ENCODE peak calls at places on chromosomes 6 and 20, in nine cellular contexts. N is progenitor cell of endocrine pancreas, Y is heart right ventricle, K is glutamatergic neuron, Q is left lung, E is HFF-Myc, O is AG04449, R is upper lobe of right lung, T is A549. B is an unnamed sample.

GRCh38 chr6:1705183-1705582 is 95.5 kb downstream of the FOXC1 start:
- DNase-seq in N (no peak), Y (no peak), K (no peak), Q (no peak), E (no peak), O (no peak), R (no peak), T (no peak), B (no peak)

GRCh38 chr6:157455028-157455714 is 74.2 kb downstream of the ZDHHC14 start:
- DNase-seq in N (no peak), Y (no peak), K (no peak), Q (no peak), E (no peak), O (no peak), R (no peak), T (no peak), B (no peak)

GRCh38 chr20:44748005-44748370 is 2.3 kb downstream of the KCNK15 start:
- DNase-seq in N (no peak), Y (no peak), K (no peak), Q (no peak), E (no peak), O (no peak), R (no peak), T (no peak), B (no peak)

GRCh38 chr6:43772571-43773049 is 2.6 kb downstream of the VEGFA start:
- DNase-seq in N (peak), Y (peak), K (no peak), Q (no peak), E (no peak), O (no peak), R (no peak), T (no peak), B (no peak)

GRCh38 chr20:36666181-36666740 is 20.3 kb upstream of the SLA2 start:
- DNase-seq in N (no peak), Y (no peak), K (no peak), Q (no peak), E (no peak), O (peak), R (no peak), T (no peak), B (no peak)

GRCh38 chr20:31517373-31517772 is 3.1 kb downstream of the HM13 start:
- DNase-seq in N (peak), Y (no peak), K (peak), Q (no peak), E (peak), O (no peak), R (no peak), T (peak), B (peak)

GRCh38 chr6:43984442-43985321 is 142.6 kb downstream of the MRPL14 start:
- DNase-seq in N (no peak), Y (no peak), K (no peak), Q (no peak), E (no peak), O (no peak), R (no peak), T (no peak), B (no peak)

GRCh38 chr6:4125933-4126864 is 9.2 kb downstream of the ECI2 start:
- DNase-seq in N (no peak), Y (no peak), K (no peak), Q (no peak), E (peak), O (peak), R (no peak), T (peak), B (peak)

DNA sequence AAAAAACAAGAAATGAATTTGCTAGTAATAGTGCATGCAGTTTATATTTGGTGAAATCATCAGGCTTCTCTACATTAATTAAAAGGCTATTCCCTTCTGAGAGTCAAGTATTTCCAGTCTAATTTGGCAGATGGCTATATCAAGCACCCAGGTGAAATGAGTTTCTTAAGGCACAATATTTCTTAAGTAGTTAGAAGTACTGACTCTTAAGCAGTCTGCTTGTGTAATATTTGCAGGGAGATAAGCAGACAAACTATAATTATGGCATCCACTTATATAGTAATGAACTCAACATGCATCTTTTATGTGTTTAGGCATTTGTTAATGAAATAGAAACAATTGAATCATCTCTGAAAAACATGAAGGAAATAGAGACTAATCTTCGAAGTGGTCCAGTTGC is 189.2 kb downstream of the UTRN start:
- DNase-seq in N (no peak), Y (no peak), K (no peak), Q (no peak), E (no peak), O (no peak), R (no peak), T (no peak), B (no peak)
- TF ChIP-seq CTCF in N (no peak), Y (no peak), K (no peak), Q (no peak), E (no peak), O (no peak), R (no peak), T (no peak), B (no peak)

GRCh38 chr6:26258199-26258977 is 106.6 kb upstream of the BTN3A2 start:
- DNase-seq in N (no peak), Y (no peak), K (no peak), Q (no peak), E (no peak), O (no peak), R (no peak), T (no peak), B (no peak)
- TF ChIP-seq CTCF in N (peak), Y (no peak), K (no peak), Q (no peak), E (peak), O (no peak), R (no peak), T (no peak), B (peak)

DNA sequence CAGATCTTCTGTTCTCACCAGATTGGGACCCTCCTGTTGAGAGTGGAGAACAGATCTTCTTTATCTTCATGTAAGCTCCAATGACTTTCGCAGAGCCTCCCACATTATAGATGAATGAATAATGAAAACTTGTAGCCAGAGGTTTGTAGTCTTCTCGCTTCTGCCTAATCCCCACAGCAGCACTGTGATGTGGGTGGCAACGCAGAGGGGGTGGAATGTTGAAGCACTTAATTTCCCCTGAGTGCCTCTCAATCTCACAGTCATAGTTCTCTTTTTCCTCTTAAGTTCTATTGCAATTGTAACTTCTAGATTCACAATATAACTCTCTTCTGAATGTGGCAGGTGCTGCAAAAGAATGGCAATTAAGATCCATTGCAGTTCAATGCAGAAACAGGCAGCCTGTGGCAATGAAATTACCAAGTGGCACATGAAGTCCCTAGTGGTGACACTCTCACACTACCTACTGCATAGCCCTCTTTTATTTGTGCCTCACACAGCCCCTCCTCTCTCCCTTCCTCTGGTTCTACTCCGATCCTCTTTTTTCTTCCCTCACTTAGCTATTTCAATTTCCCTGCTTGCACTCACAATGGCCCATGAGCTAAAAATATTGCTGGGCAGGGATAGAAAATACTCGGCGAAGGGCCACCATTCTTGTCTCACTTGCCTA is 281.9 kb downstream of the UBE3D start:
- DNase-seq in N (no peak), Y (no peak), K (no peak), Q (no peak), E (no peak), O (no peak), R (no peak), T (peak), B (no peak)
- TF ChIP-seq CTCF in N (peak), Y (no peak), K (peak), Q (no peak), E (peak), O (no peak), R (no peak), T (no peak), B (no peak)

GRCh38 chr6:30719356-30719755 is 796 bp upstream of the TUBB start:
- DNase-seq in N (no peak), Y (no peak), K (no peak), Q (no peak), E (no peak), O (no peak), R (no peak), T (no peak), B (no peak)

GRCh38 chr6:30720738-30721197 is 616 bp downstream of the TUBB start:
- DNase-seq in N (peak), Y (peak), K (peak), Q (peak), E (no peak), O (no peak), R (peak), T (no peak), B (no peak)

GRCh38 chr6:30722280-30723112 is 2.3 kb downstream of the TUBB start:
- DNase-seq in N (peak), Y (peak), K (peak), Q (peak), E (no peak), O (no peak), R (peak), T (peak), B (no peak)

GRCh38 chr6:30721198-30722024 is 1.3 kb downstream of the TUBB start:
- DNase-seq in N (peak), Y (peak), K (peak), Q (peak), E (no peak), O (no peak), R (peak), T (no peak), B (peak)

GRCh38 chr6:30719791-30720737 is at the start of gene TUBB:
- DNase-seq in N (peak), Y (peak), K (peak), Q (peak), E (peak), O (peak), R (peak), T (peak), B (peak)
- TF ChIP-seq CTCF in N (peak), Y (no peak), K (peak), Q (no peak), E (no peak), O (no peak), R (no peak), T (no peak), B (no peak)

DNA sequence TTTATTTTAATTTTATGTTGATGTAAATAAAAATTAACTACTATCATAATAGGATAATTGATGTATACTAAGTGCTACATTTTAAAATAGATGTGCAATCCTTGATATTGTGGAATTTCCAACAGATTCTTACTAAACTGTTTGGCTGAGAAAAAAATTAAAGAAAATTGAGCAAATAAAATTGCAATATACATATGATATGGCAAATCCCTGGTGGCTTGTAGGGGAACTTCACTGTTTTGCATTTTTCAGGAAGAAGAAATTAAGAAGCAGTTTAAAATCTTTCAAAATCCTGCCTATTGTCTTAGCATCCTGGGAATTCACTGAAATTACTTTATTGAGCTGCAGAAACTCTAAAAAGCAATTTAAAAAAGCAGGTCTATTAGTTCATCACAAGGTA is 191.4 kb upstream of the ADGRB3 start:
- DNase-seq in N (no peak), Y (no peak), K (no peak), Q (no peak), E (no peak), O (no peak), R (no peak), T (no peak), B (no peak)
- TF ChIP-seq CTCF in N (peak), Y (no peak), K (peak), Q (no peak), E (no peak), O (no peak), R (no peak), T (no peak), B (peak)

GRCh38 chr6:150266309-150266708 is 102.5 kb upstream of the IYD start:
- DNase-seq in N (no peak), Y (no peak), K (no peak), Q (no peak), E (no peak), O (no peak), R (no peak), T (no peak), B (no peak)

GRCh38 chr6:150269857-150270223 is 99.0 kb upstream of the IYD start:
- DNase-seq in N (no peak), Y (no peak), K (no peak), Q (no peak), E (no peak), O (no peak), R (no peak), T (peak), B (no peak)

GRCh38 chr6:150266963-150267685 is 101.7 kb upstream of the IYD start:
- DNase-seq in N (no peak), Y (no peak), K (no peak), Q (no peak), E (no peak), O (no peak), R (no peak), T (no peak), B (no peak)

GRCh38 chr6:150269130-150269856 is 99.5 kb upstream of the IYD start:
- DNase-seq in N (no peak), Y (no peak), K (no peak), Q (no peak), E (no peak), O (no peak), R (no peak), T (no peak), B (no peak)

GRCh38 chr6:150267686-150268561 is 100.9 kb upstream of the IYD start:
- DNase-seq in N (no peak), Y (no peak), K (peak), Q (no peak), E (no peak), O (no peak), R (no peak), T (no peak), B (no peak)
- TF ChIP-seq CTCF in N (no peak), Y (no peak), K (no peak), Q (no peak), E (no peak), O (no peak), R (no peak), T (no peak), B (no peak)